ENCODE peak calls at places on chromosomes 2 and 18, in eight cellular contexts. S, B, P, D, L, A, E and J are unnamed samples.

GRCh38 chr2:68169308-68169707 is 11.6 kb downstream of the PNO1 start:
- DNase-seq in B (no peak), P (no peak), A (no peak), E (no peak), L (no peak), D (no peak), S (no peak), J (no peak)

GRCh38 chr2:10079192-10079930 is 850 bp downstream of the CYS1 start:
- DNase-seq in S (peak; percentile 50), B (peak; percentile 46), L (peak; percentile 70), A (peak; percentile 20), P (peak; percentile 75), D (no peak), E (no peak), J (no peak)

GRCh38 chr18:31241900-31242409 is 76.0 kb upstream of the DSG1 start:
- DNase-seq in P (no peak), S (peak; percentile 37), E (peak; percentile 46), A (no peak), L (no peak), B (no peak), D (no peak), J (no peak)

GRCh38 chr2:49813208-49813607 is 658.9 kb upstream of the FSHR start:
- DNase-seq in L (no peak), B (no peak), E (no peak), S (no peak), A (no peak), D (no peak), P (no peak), J (no peak)

GRCh38 chr2:215811409-215812355 is 201.7 kb downstream of the MREG start:
- DNase-seq in L (no peak), P (no peak), A (no peak), S (no peak), D (no peak), E (no peak), B (no peak), J (no peak)

GRCh38 chr2:170249761-170250160 is 71.8 kb downstream of the MYO3B start:
- DNase-seq in S (no peak), A (no peak), P (no peak), L (no peak), E (no peak), D (no peak), B (no peak), J (no peak)

GRCh38 chr2:43266692-43267091 is 40.3 kb upstream of the ZFP36L2 start:
- DNase-seq in S (peak; percentile 38), E (peak; percentile 48), A (no peak), B (peak; percentile 85), D (no peak), P (peak; percentile 81), L (no peak), J (no peak)

GRCh38 chr18:23887035-23887434 is 127.5 kb upstream of the TTC39C start:
- DNase-seq in L (no peak), B (no peak), P (no peak), A (no peak), S (no peak), D (no peak), E (no peak), J (no peak)

GRCh38 chr2:62409442-62409841 is 96.6 kb downstream of the TMEM17 start:
- DNase-seq in P (no peak), A (no peak), L (no peak), S (no peak), D (no peak), B (no peak), E (no peak), J (no peak)

GRCh38 chr2:176101862-176102261 is 2.3 kb downstream of the HOXD12 start:
- DNase-seq in P (no peak), E (no peak), L (no peak), D (no peak), B (no peak), A (no peak), S (no peak), J (no peak)